ENCODE peak calls at places on chromosomes 1 and 21, in nine cellular contexts. T is ovary, F is fibroblast of lung, S is A549, Z is hepatocyte, J is K562, W is cardiac muscle cell, L is mucosa of descending colon, U is H1. A is an unnamed sample. For H3K4me1 and H3K9me3, the result is how much of the 10 kb centered on the place peaks cover.

GRCh38 chr21:42092805-42093590 is 21.9 kb downstream of the UMODL1 start:
- DNase-seq in T (no peak), F (no peak), S (no peak), Z (no peak), J (no peak), W (no peak), L (no peak), U (no peak), A (no peak)

GRCh38 chr1:198726455-198726854 is 87.6 kb downstream of the PTPRC start:
- DNase-seq in T (no peak), F (no peak), S (no peak), Z (no peak), J (no peak), W (peak), L (no peak), U (no peak), A (no peak)

GRCh38 chr1:15272009-15272781 is 25.2 kb downstream of the FHAD1 start:
- DNase-seq in T (peak), F (peak), S (peak), Z (peak), J (peak), W (peak), L (peak), U (peak), A (peak)

GRCh38 chr1:221742555-221743415 is 896 bp upstream of the DUSP10 start:
- DNase-seq in T (peak), F (peak), S (peak), Z (peak), J (peak), W (peak), L (peak), U (peak), A (peak)

GRCh38 chr1:203650012-203650836 is 23.6 kb downstream of the ATP2B4 start:
- DNase-seq in T (peak), F (peak), S (no peak), Z (peak), J (peak), W (peak), L (peak), U (peak), A (no peak)

GRCh38 chr1:156119503-156120209 is 5.1 kb downstream of the LMNA start:
- DNase-seq in T (no peak), F (peak), S (no peak), Z (peak), J (peak), W (no peak), L (no peak), U (no peak), A (no peak)

GRCh38 chr1:26786437-26787380 is 1.0 kb upstream of the PIGV start:
- DNase-seq in T (peak), F (peak), S (no peak), Z (peak), J (peak), W (peak), L (peak), U (no peak), A (no peak)

GRCh38 chr1:22255341-22256212 is 112.7 kb upstream of the WNT4 start:
- DNase-seq in T (no peak), F (no peak), S (peak), Z (peak), J (no peak), W (peak), L (no peak), U (no peak), A (no peak)

GRCh38 chr1:46689326-46689725 is 17.7 kb downstream of the TEX38 start:
- DNase-seq in T (no peak), F (no peak), S (no peak), Z (no peak), J (no peak), W (no peak), L (no peak), U (no peak), A (no peak)

GRCh38 chr21:34649400-34649799 is 19.4 kb upstream of the CLIC6 start:
- DNase-seq in T (no peak), F (no peak), S (no peak), Z (no peak), J (no peak), W (no peak), L (no peak), U (no peak), A (no peak)

GRCh38 chr1:8679411-8679800 is 138.0 kb downstream of the RERE start:
- DNase-seq in T (no peak), F (peak), S (no peak), Z (no peak), J (no peak), W (peak), L (no peak), U (no peak), A (no peak)

GRCh38 chr1:228849011-228849541 is 113.8 kb downstream of the RHOU start:
- DNase-seq in T (no peak), F (no peak), S (no peak), Z (peak), J (no peak), W (no peak), L (no peak), U (no peak), A (no peak)

GRCh38 chr1:100995196-100995983 is 30.2 kb downstream of the DPH5 start:
- DNase-seq in T (no peak), F (peak), S (no peak), Z (no peak), J (no peak), W (no peak), L (no peak), U (no peak), A (no peak)

GRCh38 chr1:64881281-64881680 is 85.1 kb downstream of the JAK1 start:
- DNase-seq in T (no peak), F (no peak), S (no peak), Z (no peak), J (no peak), W (no peak), L (no peak), U (no peak), A (no peak)

GRCh38 chr1:95207223-95207935 is 26.6 kb upstream of the RWDD3 start:
- DNase-seq in T (no peak), F (no peak), S (no peak), Z (no peak), J (no peak), W (no peak), L (no peak), U (no peak), A (no peak)

GRCh38 chr1:8184301-8184700 is 133.6 kb upstream of the SLC45A1 start:
- DNase-seq in T (no peak), F (no peak), S (peak), Z (no peak), J (no peak), W (no peak), L (no peak), U (no peak), A (no peak)

GRCh38 chr1:172977296-172978027 is 73.3 kb downstream of the TNFSF18 start:
- DNase-seq in T (no peak), F (peak), S (no peak), Z (no peak), J (no peak), W (no peak), L (no peak), U (no peak), A (no peak)

GRCh38 chr1:164617607-164618564 is 58.9 kb downstream of the PBX1 start:
- DNase-seq in T (no peak), F (peak), S (peak), Z (no peak), J (peak), W (peak), L (no peak), U (peak), A (peak)

GRCh38 chr1:27346991-27347627 is 5.3 kb downstream of the SYTL1 start:
- DNase-seq in T (no peak), F (no peak), S (no peak), Z (peak), J (peak), W (no peak), L (peak), U (no peak), A (no peak)

GRCh38 chr1:77076759-77077158 is 142.5 kb downstream of the PIGK start:
- DNase-seq in T (no peak), F (no peak), S (no peak), Z (no peak), J (no peak), W (no peak), L (no peak), U (no peak), A (no peak)

GRCh38 chr1:168767885-168768584 is 39.0 kb upstream of the DPT start:
- DNase-seq in T (peak), F (peak), S (no peak), Z (no peak), J (no peak), W (peak), L (no peak), U (no peak), A (no peak)

GRCh38 chr1:214548988-214549387 is 2.4 kb downstream of the PTPN14 start:
- DNase-seq in T (peak), F (peak), S (no peak), Z (no peak), J (no peak), W (peak), L (no peak), U (no peak), A (peak)

GRCh38 chr1:218025454-218025853 is 259.6 kb upstream of the RRP15 start:
- DNase-seq in T (no peak), F (peak), S (no peak), Z (no peak), J (no peak), W (no peak), L (no peak), U (no peak), A (no peak)

GRCh38 chr21:31293986-31294385 is 50.1 kb downstream of the TIAM1 start:
- DNase-seq in T (no peak), F (peak), S (peak), Z (peak), J (no peak), W (peak), L (no peak), U (no peak), A (no peak)

GRCh38 chr1:25900209-25900608 is 6.0 kb downstream of the STMN1 start:
- DNase-seq in T (no peak), F (no peak), S (no peak), Z (no peak), J (no peak), W (no peak), L (no peak), U (no peak), A (no peak)

GRCh38 chr1:94416901-94417701 is 1.1 kb upstream of the ABCD3 start:
- DNase-seq in T (no peak), F (peak), S (peak), Z (peak), J (peak), W (peak), L (no peak), U (no peak), A (peak)

GRCh38 chr1:200901796-200902444 is 7.2 kb downstream of the INAVA start:
- DNase-seq in T (no peak), F (no peak), S (no peak), Z (no peak), J (no peak), W (no peak), L (no peak), U (no peak), A (no peak)
- H3K4me3 ChIP-seq in T (no peak), F (no peak), S (no peak), Z (no peak), J (no peak), W (no peak), L (no peak), U (no peak), A (no peak)

GRCh38 chr1:85361106-85361505 is 84.7 kb upstream of the BCL10 start:
- DNase-seq in T (no peak), F (peak), S (no peak), Z (no peak), J (no peak), W (peak), L (no peak), U (no peak), A (no peak)

GRCh38 chr1:85361606-85362005 is 85.2 kb upstream of the BCL10 start:
- DNase-seq in T (no peak), F (no peak), S (no peak), Z (no peak), J (no peak), W (no peak), L (no peak), U (no peak), A (no peak)

GRCh38 chr1:85358702-85359438 is 82.4 kb upstream of the BCL10 start:
- DNase-seq in T (no peak), F (no peak), S (no peak), Z (no peak), J (no peak), W (no peak), L (no peak), U (no peak), A (no peak)

GRCh38 chr1:85357817-85358216 is 81.4 kb upstream of the BCL10 start:
- DNase-seq in T (no peak), F (no peak), S (no peak), Z (no peak), J (no peak), W (no peak), L (no peak), U (no peak), A (no peak)

DNA sequence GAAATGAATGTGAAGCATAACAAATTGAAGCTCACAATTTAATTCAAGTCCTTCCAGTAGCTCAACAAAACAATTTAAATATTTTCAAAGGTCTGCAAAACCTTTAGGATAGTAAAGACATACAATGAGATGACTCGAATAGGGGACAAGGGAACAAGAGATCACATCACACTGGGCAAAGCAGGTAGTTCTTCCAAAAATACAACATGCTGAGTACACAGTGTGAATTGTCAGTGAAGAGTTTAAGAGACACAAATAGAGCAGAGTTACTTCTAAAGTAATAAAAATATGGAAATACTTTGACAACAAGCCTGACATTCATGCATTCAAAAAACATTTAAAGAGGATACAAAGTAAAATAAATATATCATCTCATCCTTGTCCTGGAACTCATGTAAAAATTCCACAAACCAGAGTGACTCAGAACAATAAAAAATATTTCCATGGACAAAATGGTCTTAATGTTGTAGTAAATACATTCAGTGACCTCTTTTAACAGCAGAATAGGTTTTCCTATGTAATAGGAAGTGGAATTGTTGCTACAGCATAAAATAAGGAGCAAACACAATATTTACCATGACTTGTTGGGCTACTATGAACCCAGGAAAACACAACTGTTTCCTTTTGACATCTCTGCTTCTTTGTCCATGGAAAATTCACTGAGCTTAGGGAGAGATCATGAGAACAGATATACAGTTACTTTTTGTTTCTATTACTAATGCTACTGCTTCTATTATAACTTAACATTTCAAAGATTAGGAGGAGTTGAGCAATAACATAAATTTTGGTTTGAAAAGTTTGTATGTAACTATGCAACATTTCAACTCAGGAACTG is 83.7 kb upstream of the BCL10 start:
- DNase-seq in T (no peak), F (peak), S (no peak), Z (no peak), J (no peak), W (peak), L (no peak), U (no peak), A (no peak)
- H3K4me1 ChIP-seq in T (under half), F (under half), S (under half), Z (under half), J (under half), W (under half), L (under half), U (under half), A (under half)

GRCh38 chr21:33313183-33313582 is 11.6 kb upstream of the IFNAR1 start:
- DNase-seq in T (no peak), F (no peak), S (no peak), Z (no peak), J (no peak), W (no peak), L (no peak), U (no peak), A (no peak)

GRCh38 chr21:33308586-33309490 is 15.9 kb upstream of the IFNAR1 start:
- DNase-seq in T (no peak), F (peak), S (no peak), Z (no peak), J (no peak), W (peak), L (no peak), U (no peak), A (no peak)

GRCh38 chr21:33313611-33314010 is 11.2 kb upstream of the IFNAR1 start:
- DNase-seq in T (no peak), F (no peak), S (no peak), Z (no peak), J (no peak), W (no peak), L (no peak), U (no peak), A (no peak)

GRCh38 chr21:33314096-33314495 is 10.7 kb upstream of the IFNAR1 start:
- DNase-seq in T (no peak), F (no peak), S (no peak), Z (no peak), J (no peak), W (peak), L (no peak), U (no peak), A (no peak)

GRCh38 chr21:33309778-33310177 is 15.0 kb upstream of the IFNAR1 start:
- DNase-seq in T (no peak), F (no peak), S (no peak), Z (no peak), J (no peak), W (no peak), L (no peak), U (no peak), A (no peak)
- H3K9me3 ChIP-seq in T (under half), F (under half), S (under half), Z (under half), J (under half), W (under half), L (under half), U (under half), A (under half)

DNA sequence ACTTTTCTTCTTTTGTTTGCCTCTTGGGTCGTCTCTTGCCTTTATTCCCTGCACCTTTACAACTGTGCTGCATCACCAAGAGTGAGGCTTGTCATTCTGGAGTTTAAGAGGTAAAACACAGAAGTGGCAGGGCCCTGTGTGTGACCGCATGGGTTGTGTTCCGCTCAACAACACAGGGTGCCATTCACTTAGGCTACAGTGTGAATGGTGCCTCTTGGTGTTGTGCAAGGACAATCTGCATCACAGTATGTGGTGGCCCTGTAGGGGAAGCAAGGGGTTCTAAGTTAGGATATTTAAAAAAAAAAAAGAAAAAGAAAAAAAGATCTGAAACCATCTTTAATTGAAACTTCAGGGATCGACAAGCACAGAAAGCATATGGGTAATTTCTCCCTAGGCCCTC is 38.2 kb downstream of the BRINP2 start:
- DNase-seq in T (no peak), F (no peak), S (no peak), Z (no peak), J (no peak), W (no peak), L (no peak), U (no peak), A (no peak)
- H3K4me3 ChIP-seq in T (no peak), F (no peak), S (no peak), Z (no peak), J (no peak), W (no peak), L (no peak), U (no peak), A (no peak)

DNA sequence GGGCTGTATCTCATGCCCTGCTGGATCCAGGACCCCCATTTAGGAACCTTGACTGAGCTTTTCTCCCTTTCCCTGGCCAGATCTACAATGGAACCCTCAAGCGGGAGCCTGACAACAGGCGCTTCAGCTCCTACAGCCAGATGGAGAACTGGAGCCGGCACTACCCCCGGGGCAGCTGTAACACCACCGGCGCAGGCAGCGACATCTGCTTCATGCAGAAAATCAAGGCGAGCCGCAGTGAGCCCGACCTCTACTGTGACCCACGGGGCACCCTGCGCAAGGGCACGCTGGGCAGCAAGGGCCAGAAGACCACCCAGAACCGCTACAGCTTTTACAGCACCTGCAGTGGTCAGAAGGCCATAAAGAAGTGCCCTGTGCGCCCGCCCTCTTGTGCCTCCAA is 29.8 kb downstream of the PKP1 start:
- DNase-seq in T (no peak), F (no peak), S (no peak), Z (no peak), J (no peak), W (no peak), L (no peak), U (no peak), A (no peak)
- H3K4me1 ChIP-seq in T (under half), F (under half), S (under half), Z (under half), J (under half), W (under half), L (under half), U (under half), A (under half)

GRCh38 chr21:7952648-7953047 is 2568.7 kb upstream of the TPTE start:
- DNase-seq in T (no peak), F (no peak), S (no peak), Z (no peak), J (no peak), W (no peak), L (no peak), U (no peak), A (no peak)

GRCh38 chr21:7953058-7953457 is 2568.3 kb upstream of the TPTE start:
- DNase-seq in T (no peak), F (no peak), S (no peak), Z (no peak), J (no peak), W (no peak), L (no peak), U (no peak), A (no peak)

GRCh38 chr21:7951854-7952519 is 2569.4 kb upstream of the TPTE start:
- DNase-seq in T (no peak), F (no peak), S (no peak), Z (no peak), J (no peak), W (no peak), L (no peak), U (no peak), A (no peak)

GRCh38 chr21:7947422-7947821 is 2574.0 kb upstream of the TPTE start:
- DNase-seq in T (no peak), F (no peak), S (no peak), Z (no peak), J (no peak), W (no peak), L (no peak), U (no peak), A (no peak)
- H3K9me3 ChIP-seq in T (under half), F (under half), S (under half), Z (half or more), J (under half), W (half or more), L (half or more), U (half or more), A (half or more)

DNA sequence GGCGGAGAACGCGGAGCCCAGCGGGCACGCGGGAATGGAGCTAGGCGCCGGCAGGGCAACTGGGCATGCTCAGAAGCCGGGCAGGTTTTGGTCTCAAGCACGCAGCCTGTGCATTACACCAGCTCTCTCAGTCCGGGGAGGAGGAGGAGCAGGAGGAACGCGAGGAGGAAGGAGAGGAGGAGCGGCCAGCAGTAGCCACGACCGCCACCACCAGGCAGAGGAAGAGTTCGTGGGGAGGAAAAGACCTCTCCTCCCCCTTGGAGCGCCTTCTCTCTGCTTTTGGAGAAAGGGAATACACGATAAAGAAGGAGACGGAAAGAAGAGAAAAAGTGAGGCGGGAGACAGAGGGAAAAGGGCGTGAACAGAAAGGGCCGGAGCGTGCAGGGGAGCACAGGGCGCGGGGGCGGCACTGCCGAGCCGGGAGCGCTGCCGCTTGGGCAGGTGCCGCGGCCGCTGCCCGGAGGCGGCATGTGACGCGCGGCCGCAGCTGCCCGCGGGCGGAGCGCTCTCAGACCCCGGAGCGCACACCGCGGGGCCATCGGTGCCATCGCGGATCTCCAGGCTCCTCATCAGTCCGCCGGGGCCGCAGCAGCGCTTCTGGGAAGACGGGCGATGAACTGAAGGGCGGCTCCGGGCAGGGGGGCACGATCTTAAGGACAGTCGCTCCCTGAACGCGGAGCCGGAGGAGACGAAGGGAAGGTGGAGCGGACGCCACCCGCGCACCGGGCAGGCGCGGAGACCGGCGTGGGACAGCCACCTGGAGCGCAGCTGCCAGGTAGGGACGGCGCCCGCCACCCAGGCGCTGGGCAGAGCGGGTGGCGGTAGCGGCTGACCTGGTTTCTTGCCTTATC is at the start of gene CHRM3:
- DNase-seq in T (peak), F (no peak), S (peak), Z (peak), J (no peak), W (peak), L (peak), U (peak), A (peak)
- H3K4me3 ChIP-seq in T (peak), F (no peak), S (peak), Z (peak), J (no peak), W (peak), L (peak), U (peak), A (peak)

A was measured in HAP-1.